ENCODE peak calls at places on chromosomes 4 and X, in seven cellular contexts. U is activated T-helper 1 cell treated with anti-CD3 and anti-CD28 coated beads, Interleukin-2, amount 50 U/mL, for 16 hours; G is endothelial cell; P is Caki2; W is H9; J is HuH-7; Z is NCI-H1105. S is an unnamed sample.

GRCh38 chrX:72258174-72258573 is 18.9 kb downstream of the RPS4X start:
- DNase-seq in U (no peak), G (no peak), P (no peak), W (no peak), J (peak; percentile 33), Z (no peak), S (no peak)

GRCh38 chr4:2450394-2451035 is 18.4 kb upstream of the RNF4 start:
- DNase-seq in U (no peak), G (no peak), P (no peak), W (no peak), J (no peak), Z (no peak), S (no peak)

GRCh38 chrX:50448565-50448964 is 22.1 kb downstream of the DGKK start:
- DNase-seq in U (no peak), G (no peak), P (peak; percentile 40), W (no peak), J (peak; percentile 30), Z (no peak), S (peak; percentile 41)

GRCh38 chr4:184795214-184795844 is 30.4 kb downstream of the ACSL1 start:
- DNase-seq in U (no peak), G (no peak), P (no peak), W (no peak), J (no peak), Z (no peak), S (no peak)

GRCh38 chr4:182142146-182143085 is 100.8 kb upstream of the TENM3 start:
- DNase-seq in U (no peak), G (peak; percentile 47), P (no peak), W (peak; percentile 70), J (no peak), Z (no peak), S (peak; percentile 81)

GRCh38 chrX:40299502-40300118 is 201.9 kb upstream of the BCOR start:
- DNase-seq in U (no peak), G (no peak), P (no peak), W (no peak), J (no peak), Z (no peak), S (no peak)

GRCh38 chr4:7381890-7382633 is 52.7 kb downstream of the PSAPL1 start:
- DNase-seq in U (no peak), G (no peak), P (no peak), W (no peak), J (no peak), Z (no peak), S (no peak)

GRCh38 chrX:38538134-38538533 is 23.2 kb upstream of the TSPAN7 start:
- DNase-seq in U (no peak), G (no peak), P (no peak), W (no peak), J (no peak), Z (no peak), S (no peak)

GRCh38 chr4:6855692-6856297 is 53.8 kb upstream of the TBC1D14 start:
- DNase-seq in U (peak; percentile 20), G (no peak), P (peak; percentile 68), W (no peak), J (no peak), Z (peak; percentile 29), S (no peak)

GRCh38 chr4:6733358-6734164 is 17.6 kb downstream of the BLOC1S4 start:
- DNase-seq in U (no peak), G (no peak), P (no peak), W (no peak), J (no peak), Z (no peak), S (no peak)

GRCh38 chr4:623914-624626 is 1.3 kb upstream of the PDE6B start:
- DNase-seq in U (no peak), G (no peak), P (no peak), W (peak; percentile 25), J (no peak), Z (no peak), S (peak; percentile 37)

GRCh38 chr4:10096201-10096975 is 20.2 kb downstream of the WDR1 start:
- DNase-seq in U (peak; percentile 64), G (no peak), P (peak; percentile 66), W (no peak), J (no peak), Z (no peak), S (no peak)

GRCh38 chr4:81421346-81422218 is 50.1 kb downstream of the RASGEF1B start:
- DNase-seq in U (no peak), G (no peak), P (peak; percentile 27), W (no peak), J (no peak), Z (peak; percentile 55), S (peak; percentile 39)

GRCh38 chr4:79831119-79831528 is 241.9 kb downstream of the ANTXR2 start:
- DNase-seq in U (no peak), G (no peak), P (no peak), W (no peak), J (no peak), Z (no peak), S (no peak)

GRCh38 chrX:154654372-154654771 is 993 bp upstream of the CTAG2 start:
- DNase-seq in U (no peak), G (no peak), P (no peak), W (no peak), J (no peak), Z (no peak), S (no peak)

S was measured in GM23338.